ENCODE peak calls at places on chromosomes 6 and 20, in ten cellular contexts. U, H, T, V, X, R, S, P, B and Y are unnamed samples. For H3K36me3 and H3K4me1, the result is how much of the 10 kb centered on the place peaks cover.

GRCh38 chr6:170176621-170177382 is 114.1 kb downstream of the DLL1 start:
- DNase-seq in T (no peak), S (no peak), U (no peak), X (no peak), R (no peak), P (no peak), H (no peak), V (no peak), B (no peak), Y (no peak)

GRCh38 chr6:75934643-75935472 is 137.6 kb downstream of the IMPG1 start:
- DNase-seq in U (peak), V (peak), S (peak), H (peak), R (peak), T (peak), B (peak), X (peak), P (peak), Y (peak)

GRCh38 chr20:38805502-38805957 is at the start of gene PPP1R16B:
- DNase-seq in V (peak), U (no peak), R (no peak), S (no peak), T (peak), X (peak), P (peak), H (no peak), B (peak), Y (no peak)

GRCh38 chr20:52191132-52191435 is 495 bp downstream of the ZFP64 start:
- DNase-seq in U (no peak), R (no peak), B (no peak), T (no peak), P (no peak), S (peak), V (no peak), X (no peak), H (no peak), Y (no peak)

GRCh38 chr20:61719691-61720347 is 345.9 kb downstream of the TAF4 start:
- DNase-seq in U (no peak), T (peak), H (no peak), R (no peak), V (no peak), P (no peak), B (no peak), S (no peak), X (no peak), Y (peak)

GRCh38 chr20:53331151-53331973 is 262.3 kb downstream of the ZNF217 start:
- DNase-seq in S (no peak), T (no peak), P (peak), B (peak), U (no peak), X (no peak), H (no peak), V (no peak), R (peak), Y (peak)

GRCh38 chr20:29497261-29497671 is 1760.2 kb upstream of the DEFB115 start:
- DNase-seq in T (no peak), H (peak), S (no peak), R (peak), X (no peak), U (no peak), V (no peak), P (no peak), B (peak), Y (peak)

GRCh38 chr6:108838101-108838717 is 10.0 kb upstream of the ARMC2 start:
- DNase-seq in P (peak), V (peak), X (no peak), S (peak), H (no peak), B (peak), T (peak), U (no peak), R (no peak), Y (peak)

GRCh38 chr20:33431797-33432381 is 11.7 kb downstream of the SNTA1 start:
- DNase-seq in T (no peak), R (peak), P (no peak), S (no peak), U (no peak), X (no peak), B (no peak), H (no peak), V (no peak), Y (no peak)

GRCh38 chr6:139472341-139473038 is 98.0 kb upstream of the CITED2 start:
- DNase-seq in X (no peak), S (peak), B (no peak), H (no peak), T (no peak), U (no peak), P (no peak), V (no peak), R (no peak), Y (peak)

GRCh38 chr20:48619126-48620101 is 208.4 kb downstream of the PREX1 start:
- DNase-seq in X (no peak), H (peak), T (no peak), U (no peak), R (no peak), S (no peak), B (no peak), P (peak), V (no peak), Y (no peak)

GRCh38 chr6:84568971-84569370 is 195.4 kb downstream of the TBX18 start:
- DNase-seq in R (no peak), P (peak), V (no peak), S (peak), B (peak), H (no peak), X (no peak), T (peak), U (no peak), Y (peak)

GRCh38 chr6:70180183-70180903 is 122.5 kb downstream of the COL9A1 start:
- DNase-seq in R (no peak), T (no peak), P (no peak), X (no peak), H (no peak), U (no peak), V (no peak), S (no peak), B (no peak), Y (no peak)

GRCh38 chr6:36320475-36320874 is 16.2 kb downstream of the BNIP5 start:
- DNase-seq in P (peak), B (peak), S (no peak), V (no peak), H (peak), T (no peak), R (peak), X (no peak), U (no peak), Y (no peak)

GRCh38 chr6:125279961-125280360 is 21.8 kb downstream of the HDDC2 start:
- DNase-seq in P (no peak), H (no peak), R (no peak), X (no peak), U (peak), T (no peak), V (no peak), B (no peak), S (no peak), Y (no peak)
- H3K36me3 ChIP-seq in P (under half), H (under half), R (under half), X (half or more), U (under half), T (under half), V (under half), B (half or more), S (under half), Y (under half)

DNA sequence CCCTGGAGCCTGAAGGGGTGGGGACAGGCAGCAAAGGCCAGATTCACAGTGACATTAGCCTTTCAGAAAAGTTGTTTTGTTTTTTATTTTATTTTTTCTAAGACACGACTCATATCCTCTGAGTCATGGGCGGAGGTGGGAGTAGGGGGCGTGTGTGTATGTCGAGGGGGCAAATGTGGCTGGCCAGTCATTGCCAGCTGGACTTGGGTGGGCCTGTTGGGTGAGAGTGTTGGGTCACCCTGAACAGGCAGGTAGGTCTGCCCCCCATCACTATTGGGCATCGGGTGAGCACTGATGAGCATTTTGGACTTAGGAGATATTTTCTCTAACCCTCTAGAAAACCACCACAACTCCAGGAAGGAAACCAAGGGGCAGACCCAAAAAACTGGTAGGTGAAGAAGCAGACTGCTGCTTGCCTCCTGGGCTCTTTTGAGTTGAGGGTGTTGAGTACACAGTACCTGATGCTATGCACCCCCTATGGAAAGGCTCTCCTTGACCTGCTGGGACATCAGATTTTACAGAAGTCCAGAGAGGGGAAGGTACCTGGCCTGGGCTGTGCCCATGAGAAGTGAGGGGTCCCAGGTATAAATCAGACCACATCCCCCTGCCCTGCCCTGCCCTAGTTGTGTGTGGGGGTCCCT is 5.6 kb downstream of the SMIM29 start:
- DNase-seq in P (no peak), R (no peak), H (no peak), S (peak), X (no peak), V (no peak), U (no peak), B (peak), T (no peak), Y (peak)
- H3K4me1 ChIP-seq in P (under half), R (half or more), H (half or more), S (under half), X (half or more), V (under half), U (under half), B (half or more), T (under half), Y (under half)

GRCh38 chr20:51013577-51014330 is 9.2 kb downstream of the KCNG1 start:
- DNase-seq in T (no peak), H (no peak), S (no peak), R (no peak), U (no peak), B (no peak), P (peak), X (no peak), V (no peak), Y (no peak)
- H2AFZ ChIP-seq in T (no peak), H (no peak), S (no peak), R (no peak), U (no peak), B (no peak), P (no peak), X (no peak), V (peak), Y (no peak)

DNA sequence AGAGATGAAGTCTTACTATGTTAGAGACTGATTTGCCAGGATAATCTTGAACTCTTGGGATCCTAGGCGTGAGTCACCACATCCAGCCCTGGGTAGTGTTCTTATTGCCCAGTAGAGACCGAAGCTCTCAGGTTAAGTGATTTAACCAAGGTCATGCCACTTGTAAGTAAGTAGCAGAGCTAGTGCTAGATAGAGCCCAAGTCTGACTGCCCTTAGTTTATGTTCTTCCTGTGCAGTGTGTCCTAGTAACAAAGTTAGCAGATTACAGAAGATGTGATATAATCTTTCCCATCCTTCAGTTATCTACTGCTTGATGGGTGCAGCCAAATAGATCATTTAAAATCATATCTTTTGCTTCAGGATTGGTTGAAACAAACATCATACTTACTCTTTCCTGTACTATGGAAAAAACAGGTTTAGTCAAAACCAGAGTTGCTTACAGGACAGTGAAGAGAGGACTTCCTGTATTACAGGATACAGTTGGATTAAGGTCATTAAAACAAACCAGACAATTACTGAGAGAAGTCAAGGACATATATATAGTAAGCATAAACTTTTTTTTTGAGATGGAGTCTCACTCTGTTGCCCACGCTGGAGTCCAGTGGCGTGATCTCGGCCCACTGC is 9.5 kb upstream of the PABPC1L start:
- DNase-seq in R (no peak), P (no peak), B (no peak), T (no peak), X (no peak), V (no peak), H (no peak), U (no peak), S (no peak), Y (no peak)
- H3K36me3 ChIP-seq in R (under half), P (under half), B (half or more), T (under half), X (half or more), V (half or more), H (half or more), U (under half), S (under half), Y (under half)